ENCODE peak calls at places on chromosomes 5 and 9, in six cellular contexts. S, V, A, W, O and J are unnamed samples.

GRCh38 chr5:176640616-176641015 is 6.7 kb upstream of the TSPAN17 start:
- DNase-seq in S (no peak), V (no peak), A (no peak), W (no peak), O (no peak), J (no peak)

GRCh38 chr5:92337772-92338234 is 954.7 kb upstream of the ARRDC3 start:
- DNase-seq in S (no peak), V (no peak), A (no peak), W (no peak), O (no peak), J (no peak)

GRCh38 chr9:117929873-117930272 is 225.7 kb downstream of the TLR4 start:
- DNase-seq in S (no peak), V (no peak), A (no peak), W (no peak), O (no peak), J (no peak)

GRCh38 chr5:94691947-94692346 is 73.5 kb downstream of the SLF1 start:
- DNase-seq in S (no peak), V (no peak), A (no peak), W (no peak), O (peak), J (no peak)

GRCh38 chr5:56410696-56411095 is 177.6 kb upstream of the ANKRD55 start:
- DNase-seq in S (no peak), V (no peak), A (no peak), W (no peak), O (no peak), J (no peak)

GRCh38 chr9:95053611-95054440 is 263.7 kb downstream of the FANCC start:
- DNase-seq in S (no peak), V (peak), A (no peak), W (no peak), O (no peak), J (no peak)

GRCh38 chr5:9251379-9251980 is 294.4 kb downstream of the SEMA5A start:
- DNase-seq in S (no peak), V (no peak), A (no peak), W (no peak), O (no peak), J (no peak)

GRCh38 chr5:75156585-75156984 is 80.1 kb downstream of the ANKRD31 start:
- DNase-seq in S (no peak), V (no peak), A (no peak), W (no peak), O (no peak), J (peak)

GRCh38 chr5:80243567-80243966 is 12.3 kb downstream of the SERINC5 start:
- DNase-seq in S (no peak), V (no peak), A (no peak), W (no peak), O (no peak), J (no peak)

GRCh38 chr9:108278341-108278740 is 577.4 kb downstream of the ACTL7B start:
- DNase-seq in S (no peak), V (no peak), A (no peak), W (no peak), O (no peak), J (no peak)

GRCh38 chr9:116157436-116158138 is 4.0 kb downstream of the PAPPA start:
- DNase-seq in S (peak), V (no peak), A (no peak), W (no peak), O (no peak), J (peak)

GRCh38 chr5:181164076-181164952 is 16.9 kb downstream of the OR2V2 start:
- DNase-seq in S (no peak), V (no peak), A (no peak), W (no peak), O (no peak), J (peak)

GRCh38 chr5:131513780-131514179 is 121.2 kb downstream of the RAPGEF6 start:
- DNase-seq in S (no peak), V (no peak), A (no peak), W (no peak), O (no peak), J (no peak)

GRCh38 chr5:12586406-12586805 is 682.2 kb upstream of the CTNND2 start:
- DNase-seq in S (no peak), V (no peak), A (no peak), W (no peak), O (no peak), J (no peak)

GRCh38 chr9:95505676-95506437 is 10.9 kb downstream of the PTCH1 start:
- DNase-seq in S (peak), V (no peak), A (peak), W (no peak), O (peak), J (peak)

GRCh38 chr9:20872340-20872977 is 159.0 kb downstream of the HACD4 start:
- DNase-seq in S (no peak), V (no peak), A (no peak), W (no peak), O (no peak), J (no peak)

GRCh38 chr5:88674262-88675158 is 208.5 kb downstream of the MEF2C start:
- DNase-seq in S (no peak), V (no peak), A (no peak), W (no peak), O (peak), J (peak)
- TF ChIP-seq POLR2A in S (no peak), V (no peak), A (no peak), W (no peak), O (no peak), J (no peak)

DNA sequence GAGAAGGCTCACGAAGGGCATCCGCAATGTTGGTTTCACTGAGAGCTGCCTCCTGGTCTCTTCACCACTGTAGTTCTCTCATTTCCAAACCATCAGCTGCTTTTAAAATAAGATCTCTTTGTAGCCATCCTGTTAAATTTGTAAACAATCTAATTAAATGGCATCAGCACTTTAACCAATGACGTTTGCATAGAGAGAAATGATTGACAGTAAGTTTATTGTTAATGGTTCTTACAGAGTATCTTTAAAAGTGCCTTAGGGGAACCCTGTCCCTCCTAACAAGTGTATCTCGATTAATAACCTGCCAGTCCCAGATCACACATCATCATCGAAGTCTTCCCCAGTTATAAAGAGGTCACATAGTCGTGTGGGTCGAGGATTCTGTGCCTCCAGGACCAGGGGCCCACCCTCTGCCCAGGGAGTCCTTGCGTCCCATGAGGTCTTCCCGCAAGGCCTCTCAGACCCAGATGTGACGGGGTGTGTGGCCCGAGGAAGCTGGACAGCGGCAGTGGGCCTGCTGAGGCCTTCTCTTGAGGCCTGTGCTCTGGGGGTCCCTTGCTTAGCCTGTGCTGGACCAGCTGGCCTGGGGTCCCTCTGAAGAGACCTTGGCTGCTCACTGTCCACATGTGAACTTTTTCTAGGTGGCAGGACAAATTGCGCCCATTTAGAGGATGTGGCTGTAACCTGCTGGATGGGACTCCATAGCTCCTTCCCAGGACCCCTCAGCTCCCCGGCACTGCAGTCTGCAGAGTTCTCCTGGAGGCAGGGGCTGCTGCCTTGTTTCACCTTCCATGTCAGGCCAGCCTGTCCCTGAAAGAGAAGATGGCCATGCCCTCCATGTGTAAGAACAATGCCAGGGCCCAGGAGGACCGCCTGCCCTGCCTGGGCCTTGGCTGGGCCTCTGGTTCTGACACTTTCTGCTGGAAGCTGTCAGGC is 16.6 kb downstream of the SQSTM1 start:
- DNase-seq in S (no peak), V (no peak), A (no peak), W (no peak), O (no peak), J (no peak)
- TF ChIP-seq POLR2A in S (no peak), V (no peak), A (no peak), W (no peak), O (no peak), J (peak)

DNA sequence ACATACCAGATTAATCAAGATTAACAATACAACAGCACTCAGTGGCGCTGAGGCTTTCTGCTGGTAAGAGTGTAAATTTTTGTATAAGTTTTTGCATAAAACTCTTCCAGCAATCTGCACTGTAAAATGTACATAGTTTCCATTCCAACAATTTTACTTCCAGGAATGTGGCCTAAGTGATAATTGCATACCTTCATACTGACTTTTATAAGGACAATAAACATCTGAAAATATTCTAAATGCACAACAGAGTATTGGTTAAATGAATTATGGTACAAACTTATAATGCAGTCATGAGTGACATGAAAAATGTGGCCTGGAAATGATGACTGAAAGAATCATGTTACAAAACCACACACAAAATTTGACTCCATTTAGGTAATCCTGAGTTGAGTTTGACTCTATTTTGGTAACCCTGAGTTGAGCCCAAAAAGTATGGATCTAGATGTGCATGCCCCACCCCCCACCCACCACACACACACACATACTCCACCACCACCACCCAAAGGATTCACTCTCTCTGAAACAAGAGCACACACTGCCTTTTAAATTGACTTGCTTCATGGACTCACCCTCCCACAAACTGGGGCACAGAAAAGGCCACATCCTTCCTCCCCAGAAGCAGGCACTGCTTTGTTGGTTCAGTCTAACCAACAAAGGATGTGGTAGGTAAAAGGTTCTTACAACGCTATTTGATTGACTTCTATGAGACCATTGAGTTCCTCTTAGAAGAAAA is 137.6 kb downstream of the SUSD1 start:
- DNase-seq in S (no peak), V (no peak), A (peak), W (no peak), O (no peak), J (no peak)
- TF ChIP-seq POLR2A in S (no peak), V (no peak), A (no peak), W (no peak), O (no peak), J (no peak)

DNA sequence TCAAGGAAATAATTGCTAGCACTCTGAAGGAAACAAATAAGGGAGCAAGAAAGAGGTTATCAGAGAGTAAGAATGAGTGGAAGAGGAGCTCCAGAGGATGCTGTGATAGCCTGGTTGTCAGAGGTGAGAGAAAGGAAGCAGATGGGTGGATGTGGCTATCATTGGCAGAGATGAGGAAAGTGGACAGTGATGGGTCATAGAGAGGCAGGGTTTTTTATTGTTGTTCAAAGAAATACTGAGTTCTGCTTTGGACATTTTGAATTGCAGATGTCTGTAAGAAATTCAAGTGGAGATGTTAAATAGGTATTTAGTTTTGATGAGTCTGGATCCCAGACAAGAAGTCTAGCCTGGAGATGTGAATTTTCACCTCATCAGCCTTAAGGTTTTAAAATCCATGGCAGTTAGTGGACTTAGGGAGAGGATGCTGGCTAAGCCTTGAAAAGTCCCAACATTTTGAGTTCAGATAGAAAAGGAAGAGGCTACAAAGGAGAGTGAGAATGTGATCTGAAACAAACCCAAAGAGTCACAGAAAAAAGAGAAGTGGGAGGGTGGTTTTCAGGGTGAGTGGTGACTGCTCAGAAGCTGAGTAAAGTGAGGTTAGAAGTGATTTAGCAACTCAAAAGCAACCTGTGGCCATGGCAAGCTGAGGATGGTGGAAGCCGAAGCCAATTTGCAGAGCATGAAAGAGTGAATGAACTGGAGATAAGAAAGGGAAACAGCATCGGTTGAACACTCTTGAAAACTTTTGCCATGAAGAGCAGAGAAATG is 50.4 kb downstream of the PPIC start:
- DNase-seq in S (no peak), V (no peak), A (no peak), W (no peak), O (no peak), J (no peak)
- TF ChIP-seq POLR2A in S (no peak), V (no peak), A (no peak), W (no peak), O (no peak), J (no peak)

GRCh38 chr9:97940707-97941106 is 2.7 kb upstream of the HEMGN start:
- DNase-seq in S (no peak), V (no peak), A (no peak), W (no peak), O (no peak), J (peak)

GRCh38 chr9:97940233-97940632 is 2.3 kb upstream of the HEMGN start:
- DNase-seq in S (no peak), V (no peak), A (no peak), W (no peak), O (no peak), J (peak)

GRCh38 chr9:97935291-97935690 is 2.7 kb downstream of the HEMGN start:
- DNase-seq in S (no peak), V (no peak), A (no peak), W (no peak), O (no peak), J (no peak)

GRCh38 chr9:97941323-97941722 is 3.4 kb upstream of the HEMGN start:
- DNase-seq in S (no peak), V (no peak), A (no peak), W (no peak), O (no peak), J (no peak)

DNA sequence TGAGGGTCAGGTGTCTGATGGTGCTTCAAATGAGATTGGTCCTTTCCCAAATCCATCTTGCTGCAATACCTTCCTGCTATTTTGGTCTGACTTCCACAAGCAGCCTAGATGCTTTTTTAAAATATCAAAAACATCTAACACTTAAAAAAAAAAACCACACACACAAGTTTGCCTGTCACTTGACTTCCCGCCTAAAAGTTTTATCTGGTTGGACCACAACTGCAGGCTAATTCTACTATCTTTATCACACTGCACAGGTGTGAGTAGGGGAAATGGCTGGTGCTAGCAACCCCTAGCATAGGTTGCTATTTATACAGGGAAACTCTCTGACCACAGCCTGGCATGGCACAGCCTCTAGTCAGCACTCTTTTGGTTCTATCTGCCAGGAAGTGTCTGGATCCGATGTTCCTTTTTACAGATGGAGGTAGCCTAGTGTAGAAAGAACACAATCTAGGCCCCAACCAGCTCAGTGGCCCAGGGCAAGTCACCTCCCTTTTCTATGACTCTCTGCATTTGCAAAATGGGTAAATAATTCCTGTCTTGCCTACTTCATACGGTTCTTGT is at the start of gene HEMGN:
- DNase-seq in S (no peak), V (no peak), A (peak), W (no peak), O (no peak), J (peak)
- TF ChIP-seq POLR2A in S (no peak), V (no peak), A (no peak), W (no peak), O (no peak), J (peak)